ENCODE peak calls at places on chromosomes 11 and 22, in four cellular contexts. One of them, this sample, is unnamed.
A peak's percentile ranks its signal among the peaks of the same experiment; 100 is the strongest.

GRCh38 chr11:113690619-113691569 is 15.2 kb downstream of the TMPRSS5 start:
- DNase-seq in brain microvascular endothelial cell: peak; percentile 69
- DNase-seq in GM23338: peak; percentile 83
- DNase-seq in fibroblast of mammary gland: peak; percentile 64
- DNase-seq in this sample: peak; percentile 52

GRCh38 chr11:105372214-105372613 is 232.6 kb upstream of the CARD18 start:
- DNase-seq in brain microvascular endothelial cell: no peak
- DNase-seq in GM23338: no peak
- DNase-seq in fibroblast of mammary gland: no peak
- DNase-seq in this sample: peak; percentile 37

GRCh38 chr11:40186401-40187091 is 1272.9 kb downstream of the LRRC4C start:
- DNase-seq in GM23338: no peak
- DNase-seq in brain microvascular endothelial cell: no peak
- DNase-seq in fibroblast of mammary gland: no peak
- DNase-seq in this sample: no peak

GRCh38 chr11:107757661-107758060 is 45.8 kb upstream of the SLN start:
- DNase-seq in GM23338: peak; percentile 37
- DNase-seq in brain microvascular endothelial cell: no peak
- DNase-seq in fibroblast of mammary gland: no peak
- DNase-seq in this sample: no peak

GRCh38 chr11:60880189-60880588 is 12.8 kb downstream of the ZP1 start:
- DNase-seq in GM23338: no peak
- DNase-seq in brain microvascular endothelial cell: no peak
- DNase-seq in fibroblast of mammary gland: no peak
- DNase-seq in this sample: no peak

GRCh38 chr11:85787809-85788805 is 22.8 kb downstream of the SYTL2 start:
- DNase-seq in brain microvascular endothelial cell: no peak
- DNase-seq in GM23338: peak; percentile 30
- DNase-seq in fibroblast of mammary gland: no peak
- DNase-seq in this sample: no peak

GRCh38 chr11:65897020-65897471 is 3.1 kb downstream of the FOSL1 start:
- DNase-seq in fibroblast of mammary gland: no peak
- DNase-seq in brain microvascular endothelial cell: no peak
- DNase-seq in GM23338: no peak
- DNase-seq in this sample: no peak

GRCh38 chr11:108787105-108787504 is 122.2 kb downstream of the DDX10 start:
- DNase-seq in GM23338: no peak
- DNase-seq in fibroblast of mammary gland: no peak
- DNase-seq in brain microvascular endothelial cell: no peak
- DNase-seq in this sample: peak; percentile 33

GRCh38 chr11:96424693-96425092 is 34.9 kb downstream of the JRKL start:
- DNase-seq in brain microvascular endothelial cell: peak; percentile 11
- DNase-seq in GM23338: no peak
- DNase-seq in fibroblast of mammary gland: peak; percentile 71
- DNase-seq in this sample: peak; percentile 44

GRCh38 chr22:37925311-37925710 is 19.2 kb downstream of the MICALL1 start:
- DNase-seq in brain microvascular endothelial cell: no peak
- DNase-seq in fibroblast of mammary gland: no peak
- DNase-seq in GM23338: no peak
- DNase-seq in this sample: no peak
- H3K4me3 ChIP-seq in brain microvascular endothelial cell: no peak overlapping the region
- H3K4me3 ChIP-seq in fibroblast of mammary gland: no peak overlapping the region
- H3K4me3 ChIP-seq in GM23338: no peak overlapping the region
- H3K4me3 ChIP-seq in this sample: no peak overlapping the region

GRCh38 chr11:123247813-123248379 is 52.8 kb upstream of the CLMP start:
- DNase-seq in brain microvascular endothelial cell: no peak
- DNase-seq in fibroblast of mammary gland: no peak
- DNase-seq in GM23338: no peak
- DNase-seq in this sample: no peak

GRCh38 chr11:123249354-123249753 is 54.3 kb upstream of the CLMP start:
- DNase-seq in GM23338: no peak
- DNase-seq in brain microvascular endothelial cell: no peak
- DNase-seq in fibroblast of mammary gland: peak; percentile 25
- DNase-seq in this sample: no peak

GRCh38 chr11:123246749-123247497 is 51.9 kb upstream of the CLMP start:
- DNase-seq in brain microvascular endothelial cell: peak; percentile 64
- DNase-seq in GM23338: peak; percentile 94
- DNase-seq in fibroblast of mammary gland: peak; percentile 81
- DNase-seq in this sample: peak; percentile 90

GRCh38 chr11:123245567-123245966 is 50.5 kb upstream of the CLMP start:
- DNase-seq in GM23338: no peak
- DNase-seq in fibroblast of mammary gland: no peak
- DNase-seq in brain microvascular endothelial cell: no peak
- DNase-seq in this sample: no peak

DNA sequence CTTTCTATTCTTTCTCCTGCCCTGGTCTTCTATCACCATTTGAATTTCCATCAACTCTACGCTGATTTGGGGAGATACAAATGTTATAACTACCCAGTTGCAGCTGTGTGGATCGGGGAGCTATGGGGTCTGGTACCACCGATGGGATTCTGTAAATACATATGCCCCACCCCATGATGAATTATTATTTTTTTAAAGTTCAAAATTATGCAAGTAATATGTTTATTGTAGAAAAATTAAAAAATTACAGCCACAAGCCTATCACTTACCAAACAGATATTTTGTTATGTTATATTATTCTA is 52.4 kb upstream of the CLMP start:
- DNase-seq in fibroblast of mammary gland: no peak
- DNase-seq in GM23338: no peak
- DNase-seq in brain microvascular endothelial cell: no peak
- DNase-seq in this sample: no peak
- TF ChIP-seq CTCF in fibroblast of mammary gland: no peak
- TF ChIP-seq CTCF in GM23338: no peak
- TF ChIP-seq CTCF in brain microvascular endothelial cell: no peak
- TF ChIP-seq CTCF in this sample: no peak

DNA sequence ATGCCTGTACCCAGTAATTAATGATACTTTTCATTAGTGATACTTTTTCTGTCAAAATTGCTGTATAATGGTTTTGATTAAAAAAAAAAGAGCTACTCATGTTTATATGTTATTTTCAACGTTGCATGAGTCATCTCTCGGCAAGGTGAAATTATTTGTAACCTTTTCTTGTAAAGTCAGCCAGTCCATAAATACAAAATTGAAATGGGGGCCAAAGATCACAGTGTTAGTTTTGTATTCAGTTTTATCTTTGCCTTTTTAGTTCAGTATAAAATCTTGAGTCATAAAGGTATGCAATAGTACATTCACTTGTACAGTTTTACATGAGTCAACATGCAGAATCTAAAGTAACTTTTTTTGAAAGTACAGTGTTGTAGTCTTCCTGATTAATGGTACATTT is 4.3 kb downstream of the ARHGEF12 start:
- DNase-seq in GM23338: no peak
- DNase-seq in brain microvascular endothelial cell: no peak
- DNase-seq in fibroblast of mammary gland: peak; percentile 49
- DNase-seq in this sample: peak; percentile 53
- H3K4me3 ChIP-seq in GM23338: no peak overlapping the region
- H3K4me3 ChIP-seq in brain microvascular endothelial cell: no peak overlapping the region
- H3K4me3 ChIP-seq in fibroblast of mammary gland: no peak overlapping the region
- H3K4me3 ChIP-seq in this sample: no peak overlapping the region

GRCh38 chr22:46688949-46689348 is 49.1 kb downstream of the CERK start:
- DNase-seq in brain microvascular endothelial cell: no peak
- DNase-seq in GM23338: no peak
- DNase-seq in fibroblast of mammary gland: no peak
- DNase-seq in this sample: no peak

GRCh38 chr22:46687460-46687859 is 50.6 kb downstream of the CERK start:
- DNase-seq in brain microvascular endothelial cell: no peak
- DNase-seq in GM23338: no peak
- DNase-seq in fibroblast of mammary gland: no peak
- DNase-seq in this sample: no peak

GRCh38 chr22:46684706-46685105 is 53.3 kb downstream of the CERK start:
- DNase-seq in GM23338: no peak
- DNase-seq in brain microvascular endothelial cell: no peak
- DNase-seq in fibroblast of mammary gland: no peak
- DNase-seq in this sample: no peak

GRCh38 chr22:46687045-46687444 is 51.0 kb downstream of the CERK start:
- DNase-seq in fibroblast of mammary gland: no peak
- DNase-seq in GM23338: no peak
- DNase-seq in brain microvascular endothelial cell: no peak
- DNase-seq in this sample: no peak

DNA sequence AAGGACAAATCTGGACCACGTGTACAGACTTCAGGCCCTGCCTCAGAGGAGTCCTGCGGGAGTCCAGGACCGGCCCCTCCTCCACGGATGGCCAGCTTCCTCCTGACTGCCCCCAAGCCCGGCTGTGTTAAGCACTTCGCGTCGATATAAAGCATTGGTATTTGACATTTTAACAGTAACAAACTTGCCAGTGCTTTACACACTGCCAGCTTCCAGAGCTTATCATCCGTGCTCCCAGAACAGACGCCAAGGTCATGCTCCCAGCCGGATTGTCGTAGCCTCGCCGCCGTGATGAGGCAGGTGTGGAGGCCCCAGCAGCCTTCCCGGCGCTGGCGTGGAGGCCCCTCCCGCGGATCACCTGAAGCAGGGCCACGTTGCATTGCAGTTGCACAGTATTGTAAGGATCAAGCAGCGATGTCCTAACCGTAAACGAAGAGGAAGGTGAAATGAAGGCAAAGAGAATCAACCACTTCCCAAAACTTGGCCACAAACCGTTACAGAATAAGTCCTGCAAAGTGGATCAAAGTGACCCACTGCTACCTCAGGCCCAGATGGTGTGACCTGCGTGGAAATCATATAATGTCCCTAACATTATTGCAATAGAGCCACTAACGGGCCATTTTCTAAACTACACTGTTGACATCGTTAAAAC is 51.7 kb downstream of the CERK start:
- DNase-seq in brain microvascular endothelial cell: no peak
- DNase-seq in fibroblast of mammary gland: no peak
- DNase-seq in GM23338: no peak
- DNase-seq in this sample: no peak
- TF ChIP-seq CTCF in brain microvascular endothelial cell: no peak
- TF ChIP-seq CTCF in fibroblast of mammary gland: no peak
- TF ChIP-seq CTCF in GM23338: no peak
- TF ChIP-seq CTCF in this sample: no peak

DNA sequence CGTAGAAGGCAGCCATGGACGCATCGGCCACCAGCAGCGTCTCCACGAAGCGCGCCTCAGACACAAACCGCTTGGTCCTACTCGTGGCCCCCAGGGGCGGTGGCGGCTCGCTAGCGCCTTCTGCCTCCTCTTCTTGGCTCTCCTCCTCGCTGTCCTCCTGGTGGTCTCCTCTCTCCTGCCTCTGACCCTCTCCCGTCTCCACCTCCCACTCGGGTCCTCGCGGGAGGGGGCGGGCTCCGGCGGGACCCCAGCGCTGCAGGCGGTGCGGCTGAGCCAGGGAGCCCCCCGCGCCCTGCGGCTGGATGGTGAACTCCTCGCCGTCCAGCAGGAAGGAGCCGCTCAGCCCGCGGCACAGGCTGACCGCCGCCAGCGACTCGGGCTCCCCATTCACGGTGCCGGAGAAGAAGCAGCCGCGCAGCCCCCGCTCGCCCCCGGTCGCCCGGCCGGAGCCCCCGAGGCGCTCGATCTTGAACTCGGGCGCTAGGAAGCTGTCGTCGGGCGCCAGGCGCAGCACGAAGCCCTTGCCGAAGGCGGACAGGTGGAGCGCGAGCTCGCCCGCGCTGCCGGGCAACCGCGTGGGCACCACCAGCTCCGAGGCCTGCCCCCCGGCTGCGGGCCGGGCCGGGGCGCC is 713 bp downstream of the ADAMTS8 start:
- DNase-seq in brain microvascular endothelial cell: no peak
- DNase-seq in GM23338: peak; percentile 70
- DNase-seq in fibroblast of mammary gland: no peak
- DNase-seq in this sample: no peak
- H3K4me3 ChIP-seq in brain microvascular endothelial cell: no peak overlapping the region
- H3K4me3 ChIP-seq in GM23338: peak overlapping the region; percentile 66
- H3K4me3 ChIP-seq in fibroblast of mammary gland: no peak overlapping the region
- H3K4me3 ChIP-seq in this sample: no peak overlapping the region

GRCh38 chr22:32518351-32518750 is 43.7 kb downstream of the FBXO7 start:
- DNase-seq in GM23338: no peak
- DNase-seq in fibroblast of mammary gland: peak; percentile 57
- DNase-seq in brain microvascular endothelial cell: no peak
- DNase-seq in this sample: no peak

GRCh38 chr22:32517488-32517887 is 42.9 kb downstream of the FBXO7 start:
- DNase-seq in GM23338: no peak
- DNase-seq in brain microvascular endothelial cell: no peak
- DNase-seq in fibroblast of mammary gland: no peak
- DNase-seq in this sample: no peak

GRCh38 chr22:32517921-32518320 is 43.3 kb downstream of the FBXO7 start:
- DNase-seq in GM23338: no peak
- DNase-seq in fibroblast of mammary gland: no peak
- DNase-seq in brain microvascular endothelial cell: no peak
- DNase-seq in this sample: no peak

GRCh38 chr22:32520612-32521011 is 46.0 kb downstream of the FBXO7 start:
- DNase-seq in brain microvascular endothelial cell: no peak
- DNase-seq in fibroblast of mammary gland: no peak
- DNase-seq in GM23338: no peak
- DNase-seq in this sample: no peak

GRCh38 chr22:32518848-32519247 is 44.2 kb downstream of the FBXO7 start:
- DNase-seq in brain microvascular endothelial cell: no peak
- DNase-seq in GM23338: peak; percentile 40
- DNase-seq in fibroblast of mammary gland: no peak
- DNase-seq in this sample: no peak
- TF ChIP-seq CTCF in brain microvascular endothelial cell: peak; percentile 55
- TF ChIP-seq CTCF in GM23338: peak; percentile 58
- TF ChIP-seq CTCF in fibroblast of mammary gland: peak; percentile 43
- TF ChIP-seq CTCF in this sample: peak; percentile 44

DNA sequence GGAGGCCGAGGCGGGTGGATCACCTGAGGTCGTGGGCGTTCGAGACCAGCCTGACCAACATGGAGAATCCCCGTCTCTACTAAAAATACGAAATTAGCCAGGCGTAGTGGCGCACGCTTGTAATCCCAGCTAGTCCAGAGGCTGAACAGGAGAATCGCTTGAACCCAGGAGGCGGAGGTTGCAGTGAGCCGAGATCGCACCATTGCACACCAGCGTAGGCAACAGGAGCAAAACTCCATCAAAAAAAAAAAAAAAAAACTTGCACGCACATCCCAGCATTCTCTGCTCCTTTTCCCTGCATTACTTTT is 934 bp upstream of the ATL3 start:
- DNase-seq in GM23338: no peak
- DNase-seq in fibroblast of mammary gland: no peak
- DNase-seq in brain microvascular endothelial cell: no peak
- DNase-seq in this sample: no peak
- H3K4me3 ChIP-seq in GM23338: no peak overlapping the region
- H3K4me3 ChIP-seq in fibroblast of mammary gland: no peak overlapping the region
- H3K4me3 ChIP-seq in brain microvascular endothelial cell: no peak overlapping the region
- H3K4me3 ChIP-seq in this sample: no peak overlapping the region

This sample was measured in choroid plexus epithelial cell.